ENCODE peak calls at places on chromosomes 5 and 9, in six cellular contexts. One of them, this sample, is unnamed.

GRCh38 chr5:74963407-74963806 is 89.0 kb downstream of the GCNT4 start:
- DNase-seq in T-helper 2 cell: no peak
- DNase-seq in WTC11: no peak
- DNase-seq in heart right ventricle: no peak
- DNase-seq in T-helper 17 cell: no peak
- DNase-seq in AG04450: no peak
- DNase-seq in this sample: no peak

GRCh38 chr5:82397741-82398320 is 119.7 kb upstream of the RPS23 start:
- DNase-seq in T-helper 2 cell: no peak
- DNase-seq in AG04450: no peak
- DNase-seq in heart right ventricle: no peak
- DNase-seq in WTC11: no peak
- DNase-seq in T-helper 17 cell: no peak
- DNase-seq in this sample: no peak

GRCh38 chr9:130414081-130414731 is 30.6 kb upstream of the ASS1 start:
- DNase-seq in heart right ventricle: no peak
- DNase-seq in AG04450: no peak
- DNase-seq in WTC11: no peak
- DNase-seq in T-helper 17 cell: no peak
- DNase-seq in T-helper 2 cell: no peak
- DNase-seq in this sample: no peak

GRCh38 chr9:21744320-21744719 is 58.1 kb upstream of the MTAP start:
- DNase-seq in T-helper 17 cell: no peak
- DNase-seq in T-helper 2 cell: no peak
- DNase-seq in heart right ventricle: no peak
- DNase-seq in WTC11: no peak
- DNase-seq in AG04450: no peak
- DNase-seq in this sample: no peak

GRCh38 chr5:172144931-172145869 is 42.8 kb downstream of the STK10 start:
- DNase-seq in heart right ventricle: no peak
- DNase-seq in AG04450: no peak
- DNase-seq in T-helper 2 cell: no peak
- DNase-seq in WTC11: no peak
- DNase-seq in T-helper 17 cell: no peak
- DNase-seq in this sample: no peak

GRCh38 chr5:159175547-159175946 is 33.8 kb downstream of the RNF145 start:
- DNase-seq in T-helper 17 cell: no peak
- DNase-seq in WTC11: no peak
- DNase-seq in AG04450: no peak
- DNase-seq in heart right ventricle: no peak
- DNase-seq in T-helper 2 cell: no peak
- DNase-seq in this sample: no peak

GRCh38 chr5:149399775-149400174 is 20.7 kb upstream of the IL17B start:
- DNase-seq in AG04450: no peak
- DNase-seq in T-helper 17 cell: no peak
- DNase-seq in T-helper 2 cell: no peak
- DNase-seq in WTC11: no peak
- DNase-seq in heart right ventricle: no peak
- DNase-seq in this sample: peak

GRCh38 chr9:105308448-105309412 is 64.3 kb downstream of the SLC44A1 start:
- DNase-seq in T-helper 17 cell: no peak
- DNase-seq in AG04450: no peak
- DNase-seq in heart right ventricle: no peak
- DNase-seq in WTC11: no peak
- DNase-seq in T-helper 2 cell: no peak
- DNase-seq in this sample: no peak

GRCh38 chr9:20838218-20838617 is 154.2 kb downstream of the FOCAD start:
- DNase-seq in WTC11: no peak
- DNase-seq in T-helper 17 cell: no peak
- DNase-seq in heart right ventricle: no peak
- DNase-seq in AG04450: no peak
- DNase-seq in T-helper 2 cell: no peak
- DNase-seq in this sample: no peak

GRCh38 chr5:19987594-19988345 is at the start of gene CDH18:
- DNase-seq in WTC11: peak
- DNase-seq in heart right ventricle: no peak
- DNase-seq in T-helper 17 cell: no peak
- DNase-seq in T-helper 2 cell: no peak
- DNase-seq in AG04450: peak
- DNase-seq in this sample: peak

This sample was measured in GM23338.